ENCODE peak calls at places on chromosomes 7 and 10, in six cellular contexts. One of them, this sample, is unnamed.

GRCh38 chr7:47358944-47359588 is 222.8 kb downstream of the TNS3 start:
- DNase-seq in epithelial cell of esophagus: no peak
- DNase-seq in dorsolateral prefrontal cortex: no peak
- DNase-seq in endothelial cell: no peak
- DNase-seq in fibroblast of lung: no peak
- DNase-seq in AG09309: no peak
- DNase-seq in this sample: no peak

GRCh38 chr7:36784991-36785940 is 61.0 kb upstream of the AOAH start:
- DNase-seq in epithelial cell of esophagus: peak; percentile 76
- DNase-seq in dorsolateral prefrontal cortex: no peak
- DNase-seq in endothelial cell: no peak
- DNase-seq in fibroblast of lung: no peak
- DNase-seq in AG09309: no peak
- DNase-seq in this sample: no peak

GRCh38 chr7:1697499-1698125 is 27.5 kb downstream of the ELFN1 start:
- DNase-seq in epithelial cell of esophagus: no peak
- DNase-seq in dorsolateral prefrontal cortex: no peak
- DNase-seq in endothelial cell: no peak
- DNase-seq in fibroblast of lung: no peak
- DNase-seq in AG09309: no peak
- DNase-seq in this sample: no peak

GRCh38 chr7:7201583-7202374 is 19.4 kb downstream of the C1GALT1 start:
- DNase-seq in epithelial cell of esophagus: peak; percentile 77
- DNase-seq in dorsolateral prefrontal cortex: no peak
- DNase-seq in endothelial cell: peak; percentile 29
- DNase-seq in fibroblast of lung: no peak
- DNase-seq in AG09309: no peak
- DNase-seq in this sample: no peak

GRCh38 chr10:22246680-22247391 is 29.0 kb upstream of the EBLN1 start:
- DNase-seq in epithelial cell of esophagus: peak; percentile 93
- DNase-seq in dorsolateral prefrontal cortex: no peak
- DNase-seq in endothelial cell: no peak
- DNase-seq in fibroblast of lung: peak; percentile 93
- DNase-seq in AG09309: peak; percentile 59
- DNase-seq in this sample: peak; percentile 69

GRCh38 chr10:15369642-15370211 is 1.4 kb downstream of the FAM171A1 start:
- DNase-seq in epithelial cell of esophagus: no peak
- DNase-seq in dorsolateral prefrontal cortex: peak; percentile 27
- DNase-seq in endothelial cell: no peak
- DNase-seq in fibroblast of lung: peak; percentile 11
- DNase-seq in AG09309: no peak
- DNase-seq in this sample: no peak

GRCh38 chr10:76285012-76285411 is 853.6 kb downstream of the LRMDA start:
- DNase-seq in epithelial cell of esophagus: peak; percentile 79
- DNase-seq in dorsolateral prefrontal cortex: no peak
- DNase-seq in endothelial cell: no peak
- DNase-seq in fibroblast of lung: peak; percentile 93
- DNase-seq in AG09309: peak; percentile 67
- DNase-seq in this sample: peak; percentile 82

GRCh38 chr7:158774916-158775315 is 54.4 kb downstream of the ESYT2 start:
- DNase-seq in epithelial cell of esophagus: no peak
- DNase-seq in dorsolateral prefrontal cortex: no peak
- DNase-seq in endothelial cell: no peak
- DNase-seq in fibroblast of lung: peak; percentile 28
- DNase-seq in AG09309: no peak
- DNase-seq in this sample: no peak

GRCh38 chr7:33982425-33982786 is 77.1 kb downstream of the BMPER start:
- DNase-seq in epithelial cell of esophagus: peak; percentile 62
- DNase-seq in dorsolateral prefrontal cortex: no peak
- DNase-seq in endothelial cell: no peak
- DNase-seq in fibroblast of lung: peak; percentile 70
- DNase-seq in AG09309: no peak
- DNase-seq in this sample: peak; percentile 63

GRCh38 chr10:128725531-128725930 is 599.3 kb upstream of the MKI67 start:
- DNase-seq in epithelial cell of esophagus: no peak
- DNase-seq in dorsolateral prefrontal cortex: no peak
- DNase-seq in endothelial cell: no peak
- DNase-seq in fibroblast of lung: no peak
- DNase-seq in AG09309: no peak
- DNase-seq in this sample: no peak

GRCh38 chr7:138608292-138608691 is 92.9 kb downstream of the SVOPL start:
- DNase-seq in epithelial cell of esophagus: no peak
- DNase-seq in dorsolateral prefrontal cortex: no peak
- DNase-seq in endothelial cell: no peak
- DNase-seq in fibroblast of lung: peak; percentile 51
- DNase-seq in AG09309: no peak
- DNase-seq in this sample: peak; percentile 3

GRCh38 chr10:23694446-23694920 is 255.6 kb downstream of the OTUD1 start:
- DNase-seq in epithelial cell of esophagus: peak; percentile 1
- DNase-seq in dorsolateral prefrontal cortex: peak; percentile 43
- DNase-seq in endothelial cell: peak; percentile 36
- DNase-seq in fibroblast of lung: peak; percentile 4
- DNase-seq in AG09309: no peak
- DNase-seq in this sample: no peak

GRCh38 chr10:33772370-33773331 is 438.2 kb upstream of the NRP1 start:
- DNase-seq in epithelial cell of esophagus: peak; percentile 34
- DNase-seq in dorsolateral prefrontal cortex: peak; percentile 16
- DNase-seq in endothelial cell: peak; percentile 32
- DNase-seq in fibroblast of lung: peak; percentile 54
- DNase-seq in AG09309: no peak
- DNase-seq in this sample: no peak

GRCh38 chr7:99944508-99945070 is 15.2 kb upstream of the GJC3 start:
- DNase-seq in epithelial cell of esophagus: no peak
- DNase-seq in dorsolateral prefrontal cortex: no peak
- DNase-seq in endothelial cell: no peak
- DNase-seq in fibroblast of lung: no peak
- DNase-seq in AG09309: no peak
- DNase-seq in this sample: no peak

GRCh38 chr7:99947608-99948007 is 18.2 kb upstream of the GJC3 start:
- DNase-seq in epithelial cell of esophagus: no peak
- DNase-seq in dorsolateral prefrontal cortex: no peak
- DNase-seq in endothelial cell: no peak
- DNase-seq in fibroblast of lung: no peak
- DNase-seq in AG09309: no peak
- DNase-seq in this sample: no peak

GRCh38 chr7:99955247-99955646 is 20.6 kb downstream of the AZGP1 start:
- DNase-seq in epithelial cell of esophagus: peak; percentile 76
- DNase-seq in dorsolateral prefrontal cortex: no peak
- DNase-seq in endothelial cell: no peak
- DNase-seq in fibroblast of lung: no peak
- DNase-seq in AG09309: no peak
- DNase-seq in this sample: no peak

GRCh38 chr7:99953649-99954048 is 22.2 kb downstream of the AZGP1 start:
- DNase-seq in epithelial cell of esophagus: peak; percentile 75
- DNase-seq in dorsolateral prefrontal cortex: no peak
- DNase-seq in endothelial cell: no peak
- DNase-seq in fibroblast of lung: peak; percentile 11
- DNase-seq in AG09309: peak; percentile 29
- DNase-seq in this sample: no peak

DNA sequence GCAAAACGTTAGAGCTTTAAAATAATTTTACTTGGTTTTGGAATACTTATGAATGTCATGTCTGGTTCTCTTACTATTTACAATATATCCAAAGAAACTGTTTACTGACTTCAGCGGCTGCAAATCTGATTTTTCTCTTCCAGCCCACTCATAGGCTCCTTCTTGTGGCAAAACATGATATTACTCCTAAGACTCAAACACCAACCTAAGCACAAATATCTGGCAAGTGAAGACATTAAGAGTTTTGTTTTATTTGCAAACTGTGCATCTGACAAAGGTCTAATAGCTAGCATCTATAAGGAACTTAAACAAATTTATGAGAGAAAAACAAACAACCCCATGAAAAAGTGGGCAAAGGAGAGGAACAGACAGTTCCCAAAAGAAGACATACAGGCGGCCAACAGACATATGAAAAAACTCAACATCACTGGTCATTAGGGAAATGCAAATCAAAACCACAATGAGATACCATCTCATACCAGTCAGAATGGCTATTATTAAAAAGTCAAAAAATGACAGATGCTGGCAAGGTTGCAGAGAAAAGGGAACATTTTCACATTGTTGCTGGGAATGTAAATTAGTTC is 20.3 kb upstream of the GJC3 start:
- DNase-seq in epithelial cell of esophagus: peak; percentile 14
- DNase-seq in dorsolateral prefrontal cortex: no peak
- DNase-seq in endothelial cell: no peak
- DNase-seq in fibroblast of lung: peak; percentile 4
- DNase-seq in AG09309: no peak
- DNase-seq in this sample: peak; percentile 8
- TF ChIP-seq CTCF in epithelial cell of esophagus: peak; percentile 36
- TF ChIP-seq CTCF in dorsolateral prefrontal cortex: no peak
- TF ChIP-seq CTCF in endothelial cell: peak; percentile 18
- TF ChIP-seq CTCF in fibroblast of lung: peak; percentile 50
- TF ChIP-seq CTCF in AG09309: peak; percentile 46
- TF ChIP-seq CTCF in this sample: peak; percentile 67

DNA sequence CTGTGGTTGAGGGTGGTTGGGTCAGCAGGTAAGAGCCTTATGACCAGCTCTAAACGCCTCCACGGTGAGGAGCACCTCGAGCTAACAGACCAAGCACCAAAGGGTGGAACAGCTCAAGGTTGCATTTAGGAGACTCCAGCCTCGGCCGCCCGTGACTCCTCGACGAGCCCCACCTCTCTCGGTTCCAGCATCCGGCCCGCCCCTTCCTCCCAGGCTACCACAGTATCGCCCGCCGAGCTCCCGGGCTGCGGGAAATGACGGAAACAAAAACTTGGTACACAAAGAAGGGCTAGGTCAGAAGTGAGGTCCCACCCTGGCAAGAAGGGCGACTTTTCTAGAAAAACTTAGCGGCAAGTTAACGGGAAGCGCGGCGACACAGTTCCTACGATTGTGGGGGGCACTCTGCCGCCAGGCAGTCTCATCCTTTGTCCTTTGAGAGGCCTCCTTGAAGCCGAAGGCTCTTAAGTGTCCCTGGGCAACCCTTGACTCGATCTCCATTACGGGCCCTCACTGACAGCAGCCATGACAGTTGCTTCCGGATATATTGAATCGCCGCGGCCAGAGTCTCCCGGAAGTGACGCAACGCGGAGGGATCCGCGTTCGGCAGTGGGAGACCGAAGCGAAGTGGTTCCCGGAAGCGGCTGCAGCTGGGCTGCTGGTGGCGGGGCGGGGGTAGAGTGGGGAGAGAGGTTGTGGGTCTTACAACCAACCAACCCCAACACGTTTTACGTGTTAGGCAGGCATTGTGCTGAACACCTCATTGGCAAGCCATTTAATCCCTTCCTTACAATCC is 40.2 kb upstream of the ZNF518A start:
- DNase-seq in epithelial cell of esophagus: peak; percentile 96
- DNase-seq in dorsolateral prefrontal cortex: peak; percentile 86
- DNase-seq in endothelial cell: peak; percentile 87
- DNase-seq in fibroblast of lung: peak; percentile 98
- DNase-seq in AG09309: peak; percentile 91
- DNase-seq in this sample: peak; percentile 90
- TF ChIP-seq CTCF in epithelial cell of esophagus: no peak
- TF ChIP-seq CTCF in dorsolateral prefrontal cortex: no peak
- TF ChIP-seq CTCF in endothelial cell: no peak
- TF ChIP-seq CTCF in fibroblast of lung: no peak
- TF ChIP-seq CTCF in AG09309: no peak
- TF ChIP-seq CTCF in this sample: no peak

DNA sequence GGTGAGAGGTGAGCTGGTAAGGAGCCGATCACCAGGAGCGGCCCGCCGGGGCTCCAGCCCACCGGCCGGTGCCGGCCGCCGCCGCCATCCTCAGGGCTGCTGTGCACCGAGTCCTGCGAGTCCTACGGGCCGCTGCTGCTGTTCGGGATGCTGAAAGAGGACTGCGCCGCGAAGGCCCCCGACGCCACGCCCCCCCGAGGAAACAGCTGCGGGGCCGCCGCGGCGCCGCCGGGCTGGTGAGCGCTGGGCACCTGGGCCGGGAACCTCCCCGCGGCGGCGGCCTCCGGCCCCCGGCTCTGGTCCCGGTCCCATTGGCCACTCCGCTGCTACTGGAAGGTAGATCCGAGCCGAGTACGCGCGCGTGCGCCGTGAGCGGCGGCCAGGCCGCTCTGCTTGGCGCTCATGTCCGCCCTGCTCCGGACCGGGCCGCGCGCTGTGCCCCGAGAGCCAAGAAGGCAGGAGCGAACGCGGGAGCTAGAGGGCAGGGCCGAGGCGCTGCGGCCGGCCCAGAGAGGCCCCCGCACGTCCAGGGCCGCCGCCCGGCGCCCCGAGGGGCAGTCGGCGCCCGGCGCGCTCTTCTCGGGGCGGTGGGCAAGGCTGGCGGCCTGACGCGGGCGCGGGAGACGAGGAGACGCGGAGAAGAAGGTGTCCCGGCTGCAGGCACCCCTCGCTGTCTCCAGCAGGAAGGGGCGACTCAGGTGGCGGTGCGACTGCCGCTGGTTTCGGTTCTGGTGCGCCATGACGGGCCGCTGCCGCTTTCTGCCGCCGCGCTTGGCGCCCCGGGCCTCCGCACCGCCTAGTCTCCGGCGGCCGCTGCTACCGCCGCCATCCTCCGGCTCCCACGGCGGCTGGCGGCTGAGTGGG is 121.3 kb upstream of the WIPF3 start:
- DNase-seq in epithelial cell of esophagus: peak; percentile 62
- DNase-seq in dorsolateral prefrontal cortex: peak; percentile 71
- DNase-seq in endothelial cell: peak; percentile 79
- DNase-seq in fibroblast of lung: peak; percentile 75
- DNase-seq in AG09309: peak; percentile 14
- DNase-seq in this sample: peak; percentile 68
- TF ChIP-seq CTCF in epithelial cell of esophagus: no peak
- TF ChIP-seq CTCF in dorsolateral prefrontal cortex: no peak
- TF ChIP-seq CTCF in endothelial cell: no peak
- TF ChIP-seq CTCF in fibroblast of lung: no peak
- TF ChIP-seq CTCF in AG09309: no peak
- TF ChIP-seq CTCF in this sample: peak; percentile 8

GRCh38 chr10:59464483-59464882 is 102.1 kb upstream of the FAM13C start:
- DNase-seq in epithelial cell of esophagus: no peak
- DNase-seq in dorsolateral prefrontal cortex: no peak
- DNase-seq in endothelial cell: no peak
- DNase-seq in fibroblast of lung: no peak
- DNase-seq in AG09309: no peak
- DNase-seq in this sample: no peak

GRCh38 chr10:59460601-59461000 is 98.3 kb upstream of the FAM13C start:
- DNase-seq in epithelial cell of esophagus: no peak
- DNase-seq in dorsolateral prefrontal cortex: no peak
- DNase-seq in endothelial cell: no peak
- DNase-seq in fibroblast of lung: no peak
- DNase-seq in AG09309: no peak
- DNase-seq in this sample: no peak

GRCh38 chr10:59463909-59464308 is 101.6 kb upstream of the FAM13C start:
- DNase-seq in epithelial cell of esophagus: no peak
- DNase-seq in dorsolateral prefrontal cortex: no peak
- DNase-seq in endothelial cell: no peak
- DNase-seq in fibroblast of lung: no peak
- DNase-seq in AG09309: no peak
- DNase-seq in this sample: no peak

GRCh38 chr10:59470570-59470969 is 108.2 kb upstream of the FAM13C start:
- DNase-seq in epithelial cell of esophagus: no peak
- DNase-seq in dorsolateral prefrontal cortex: no peak
- DNase-seq in endothelial cell: no peak
- DNase-seq in fibroblast of lung: no peak
- DNase-seq in AG09309: no peak
- DNase-seq in this sample: no peak

DNA sequence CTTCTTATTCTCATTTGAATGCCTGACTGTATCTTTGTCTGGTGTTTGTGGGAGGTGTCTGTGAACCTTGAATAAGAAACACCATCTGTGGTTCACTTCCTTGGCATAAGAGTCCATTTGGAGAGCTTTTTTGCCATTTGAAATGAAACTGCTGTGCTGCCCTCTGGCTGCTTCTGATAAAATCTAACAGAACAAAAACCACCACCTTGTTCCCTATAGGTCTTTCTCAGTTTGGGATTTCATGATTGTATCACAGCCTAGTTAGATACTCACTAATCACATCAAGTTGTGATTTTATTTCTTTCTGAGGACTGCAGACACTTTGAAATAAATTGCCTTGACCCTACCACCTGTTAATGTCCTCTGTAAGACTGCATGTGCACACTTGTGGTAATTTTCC is 102.7 kb upstream of the FAM13C start:
- DNase-seq in epithelial cell of esophagus: peak; percentile 51
- DNase-seq in dorsolateral prefrontal cortex: no peak
- DNase-seq in endothelial cell: peak; percentile 7
- DNase-seq in fibroblast of lung: peak; percentile 65
- DNase-seq in AG09309: peak; percentile 4
- DNase-seq in this sample: no peak
- TF ChIP-seq CTCF in epithelial cell of esophagus: peak; percentile 59
- TF ChIP-seq CTCF in dorsolateral prefrontal cortex: peak; percentile 47
- TF ChIP-seq CTCF in endothelial cell: no peak
- TF ChIP-seq CTCF in fibroblast of lung: peak; percentile 29
- TF ChIP-seq CTCF in AG09309: peak; percentile 29
- TF ChIP-seq CTCF in this sample: no peak